ENCODE peak calls at places on chromosomes 1 and 21, in seven cellular contexts. O is neuronal stem cell, S is sigmoid colon, M is endodermal cell, T is mesendoderm, I is transverse colon, G is cardiac muscle cell. U is an unnamed sample.

GRCh38 chr1:24906760-24907490 is 23.2 kb downstream of the RUNX3 start:
- DNase-seq in S (peak; percentile 30), T (no peak), I (peak; percentile 3), O (no peak), M (no peak), G (no peak), U (no peak)

GRCh38 chr1:206923009-206923960 is 1.5 kb upstream of the FCMR start:
- DNase-seq in I (peak; percentile 67), G (no peak), T (no peak), M (no peak), O (no peak), S (no peak), U (no peak)

GRCh38 chr1:145690587-145691558 is 16.3 kb downstream of the PDZK1 start:
- DNase-seq in T (peak; percentile 54), S (no peak), I (peak; percentile 17), O (no peak), G (peak; percentile 60), M (peak; percentile 72), U (no peak)

GRCh38 chr1:207017615-207018559 is 14.7 kb downstream of the C1orf116 start:
- DNase-seq in T (no peak), I (no peak), S (no peak), O (no peak), G (no peak), M (no peak), U (no peak)

GRCh38 chr21:42043961-42044360 is 27.2 kb upstream of the UMODL1 start:
- DNase-seq in O (no peak), I (no peak), M (no peak), T (no peak), S (no peak), G (no peak), U (no peak)

GRCh38 chr1:192497214-192497794 is 78.3 kb upstream of the RGS1 start:
- DNase-seq in T (no peak), I (no peak), O (no peak), M (no peak), G (no peak), S (no peak), U (no peak)

GRCh38 chr1:48049823-48050539 is 52.8 kb upstream of the TRABD2B start:
- DNase-seq in O (no peak), I (no peak), T (peak; percentile 95), M (peak; percentile 76), S (no peak), G (no peak), U (no peak)

GRCh38 chr21:15423676-15424445 is 305.9 kb upstream of the USP25 start:
- DNase-seq in S (no peak), G (no peak), M (no peak), O (no peak), I (no peak), T (peak; percentile 57), U (no peak)

GRCh38 chr1:79264975-79265818 is 258.7 kb upstream of the ADGRL4 start:
- DNase-seq in S (no peak), T (no peak), I (no peak), O (no peak), G (no peak), M (no peak), U (no peak)

GRCh38 chr1:21946836-21947587 is 9.9 kb upstream of the HSPG2 start:
- DNase-seq in T (peak; percentile 67), I (no peak), O (no peak), M (peak; percentile 82), S (no peak), G (no peak), U (no peak)

GRCh38 chr1:37498872-37499617 is 15.5 kb downstream of the MEAF6 start:
- DNase-seq in T (no peak), M (no peak), S (no peak), O (no peak), G (peak; percentile 67), I (peak; percentile 56), U (no peak)

GRCh38 chr1:204151562-204152309 is at the start of gene ETNK2:
- DNase-seq in T (peak; percentile 63), M (peak; percentile 90), G (peak; percentile 50), I (peak; percentile 57), O (peak; percentile 47), S (peak; percentile 84), U (peak; percentile 85)

GRCh38 chr1:61448934-61449368 is 276.0 kb downstream of the TM2D1 start:
- DNase-seq in I (peak; percentile 37), S (peak; percentile 93), G (peak; percentile 99), O (no peak), T (no peak), M (no peak), U (peak; percentile 99)

GRCh38 chr1:4375812-4376211 is 278.6 kb upstream of the AJAP1 start:
- DNase-seq in S (no peak), I (no peak), O (no peak), M (no peak), T (peak; percentile 53), G (no peak), U (no peak)

GRCh38 chr1:27391511-27392095 is 819 bp upstream of the GPR3 start:
- DNase-seq in T (peak; percentile 82), G (peak; percentile 64), M (peak; percentile 86), O (no peak), S (peak; percentile 88), I (peak; percentile 49), U (no peak)

GRCh38 chr1:227756172-227756959 is 21.1 kb downstream of the SNAP47 start:
- DNase-seq in T (no peak), O (no peak), I (peak; percentile 33), S (peak; percentile 89), M (no peak), G (peak; percentile 38), U (no peak)

GRCh38 chr1:162564762-162565218 is 3.3 kb downstream of the UAP1 start:
- DNase-seq in O (no peak), I (no peak), T (peak; percentile 30), M (no peak), G (peak; percentile 31), S (no peak), U (no peak)

GRCh38 chr1:206497774-206498173 is 9.6 kb upstream of the RASSF5 start:
- DNase-seq in O (no peak), T (no peak), G (no peak), M (no peak), I (no peak), S (no peak), U (no peak)

GRCh38 chr1:115829023-115829674 is 11.8 kb downstream of the NHLH2 start:
- DNase-seq in G (peak; percentile 87), S (peak; percentile 83), I (peak; percentile 29), T (peak; percentile 92), O (no peak), M (peak; percentile 66), U (no peak)

GRCh38 chr1:190179817-190180216 is 297.8 kb downstream of the BRINP3 start:
- DNase-seq in T (no peak), G (peak; percentile 52), M (no peak), I (no peak), O (no peak), S (no peak), U (no peak)

GRCh38 chr1:201816309-201816849 is 12.6 kb upstream of the IPO9 start:
- DNase-seq in S (no peak), O (no peak), I (no peak), T (no peak), M (no peak), G (no peak), U (no peak)

GRCh38 chr1:201825245-201825644 is 3.7 kb upstream of the IPO9 start:
- DNase-seq in T (no peak), M (no peak), O (no peak), G (no peak), I (no peak), S (no peak), U (no peak)

GRCh38 chr1:201819346-201819745 is 9.6 kb upstream of the IPO9 start:
- DNase-seq in I (no peak), G (no peak), O (no peak), M (no peak), T (no peak), S (no peak), U (no peak)

GRCh38 chr1:201820413-201820812 is 8.5 kb upstream of the IPO9 start:
- DNase-seq in O (no peak), M (no peak), I (no peak), G (no peak), T (no peak), S (no peak), U (no peak)
- H3K27ac ChIP-seq in O (no peak overlapping the region), M (no peak overlapping the region), I (no peak overlapping the region), G (peak overlapping the region; percentile 55), T (no peak overlapping the region), S (no peak overlapping the region), U (no peak overlapping the region)

GRCh38 chr1:105399718-105400117 is 1650.0 kb downstream of the AMY1C start:
- DNase-seq in T (no peak), M (no peak), S (no peak), G (no peak), I (no peak), O (no peak), U (no peak)
- H3K27ac ChIP-seq in T (no peak overlapping the region), M (no peak overlapping the region), S (no peak overlapping the region), G (no peak overlapping the region), I (no peak overlapping the region), O (no peak overlapping the region), U (no peak overlapping the region)

GRCh38 chr1:169044296-169044695 is 62.2 kb upstream of the ATP1B1 start:
- DNase-seq in M (no peak), O (no peak), T (no peak), S (no peak), I (no peak), G (no peak), U (no peak)

GRCh38 chr1:169047074-169047473 is 59.4 kb upstream of the ATP1B1 start:
- DNase-seq in T (no peak), I (peak; percentile 34), O (no peak), S (no peak), M (no peak), G (no peak), U (no peak)

GRCh38 chr1:169043823-169044222 is 62.7 kb upstream of the ATP1B1 start:
- DNase-seq in G (no peak), I (no peak), S (no peak), O (no peak), M (no peak), T (no peak), U (no peak)

GRCh38 chr1:169046671-169047070 is 59.8 kb upstream of the ATP1B1 start:
- DNase-seq in O (no peak), I (peak; percentile 55), S (no peak), G (no peak), T (no peak), M (no peak), U (no peak)

DNA sequence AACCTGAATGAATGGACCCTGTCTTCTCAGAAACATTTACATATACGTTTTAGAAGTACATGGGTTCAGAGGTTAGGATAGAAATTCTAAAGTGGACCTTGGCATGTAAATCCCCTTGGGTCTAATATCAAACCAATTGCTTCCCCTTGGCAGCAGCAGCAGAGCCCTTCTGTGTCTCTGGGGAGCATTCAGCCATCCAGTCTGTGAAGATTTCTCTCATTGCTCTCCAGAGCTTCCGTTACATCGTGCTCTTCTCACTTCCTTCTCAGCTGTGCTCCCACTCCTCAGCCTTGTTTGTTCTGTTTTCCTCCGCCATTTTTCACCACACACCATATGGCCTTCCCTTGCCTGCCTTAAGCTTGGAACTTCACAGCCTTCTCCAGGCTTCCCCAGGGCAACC is 61.5 kb upstream of the ATP1B1 start:
- DNase-seq in M (no peak), T (no peak), O (no peak), S (no peak), I (no peak), G (no peak), U (no peak)
- H3K27ac ChIP-seq in M (no peak overlapping the region), T (no peak overlapping the region), O (no peak overlapping the region), S (no peak overlapping the region), I (no peak overlapping the region), G (no peak overlapping the region), U (no peak overlapping the region)

DNA sequence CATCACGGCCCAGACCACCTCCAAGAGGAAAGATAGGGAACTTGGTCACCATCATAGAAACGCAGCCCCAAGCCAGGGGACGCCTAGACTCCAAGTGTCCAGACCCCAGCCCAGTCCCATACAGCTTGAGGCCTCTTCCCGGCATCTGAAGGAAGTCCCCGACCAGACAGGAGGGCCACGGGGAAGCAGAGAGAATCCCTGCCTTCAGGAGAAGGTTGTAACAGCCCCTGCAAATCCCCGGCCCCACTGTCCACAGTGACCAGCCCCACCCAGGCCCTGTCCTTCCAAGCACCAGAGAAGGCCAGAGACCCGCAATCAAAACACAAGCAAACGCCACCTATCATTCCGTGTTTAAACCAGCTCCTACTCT is 1.7 kb downstream of the SLC19A1 start:
- DNase-seq in T (no peak), O (no peak), I (no peak), S (peak; percentile 58), M (no peak), G (no peak), U (peak; percentile 64)
- H3K27ac ChIP-seq in T (no peak overlapping the region), O (no peak overlapping the region), I (no peak overlapping the region), S (no peak overlapping the region), M (no peak overlapping the region), G (no peak overlapping the region), U (no peak overlapping the region)

U was measured in coronary artery.